ENCODE peak calls at places on chromosomes 16 and 17, in eight cellular contexts. O, E, G, L, U, J, R and I are unnamed samples.

GRCh38 chr16:57541754-57542435 is 548 bp upstream of the ADGRG5 start:
- DNase-seq in O (no peak), E (no peak), G (no peak), L (no peak), U (no peak), J (peak), R (no peak), I (no peak)

GRCh38 chr16:57994778-57995177 is 5.7 kb downstream of the ZNF319 start:
- DNase-seq in O (peak), E (no peak), G (peak), L (peak), U (no peak), J (no peak), R (peak), I (peak)

GRCh38 chr17:32928527-32929287 is 754 bp downstream of the TMEM98 start:
- DNase-seq in O (no peak), E (no peak), G (no peak), L (no peak), U (no peak), J (no peak), R (no peak), I (no peak)

GRCh38 chr16:81511371-81511770 is 66.8 kb downstream of the CMIP start:
- DNase-seq in O (no peak), E (no peak), G (no peak), L (no peak), U (no peak), J (no peak), R (no peak), I (no peak)

GRCh38 chr17:76264425-76264754 is 758 bp upstream of the UBALD2 start:
- DNase-seq in O (no peak), E (no peak), G (no peak), L (no peak), U (no peak), J (no peak), R (no peak), I (no peak)

GRCh38 chr17:82551779-82552457 is 32.4 kb downstream of the FOXK2 start:
- DNase-seq in O (peak), E (peak), G (peak), L (peak), U (peak), J (peak), R (peak), I (peak)

GRCh38 chr17:59328534-59329095 is 2.8 kb upstream of the YPEL2 start:
- DNase-seq in O (no peak), E (no peak), G (no peak), L (no peak), U (no peak), J (no peak), R (no peak), I (no peak)

GRCh38 chr16:66007717-66008116 is 358.8 kb upstream of the CDH5 start:
- DNase-seq in O (no peak), E (no peak), G (no peak), L (no peak), U (no peak), J (no peak), R (no peak), I (no peak)

GRCh38 chr17:1490643-1491405 is 1.7 kb downstream of the MYO1C start:
- DNase-seq in O (peak), E (peak), G (peak), L (peak), U (peak), J (peak), R (no peak), I (peak)

GRCh38 chr16:11550651-11551498 is 35.8 kb downstream of the LITAF start:
- DNase-seq in O (no peak), E (no peak), G (no peak), L (no peak), U (no peak), J (no peak), R (no peak), I (no peak)

GRCh38 chr16:11554054-11554453 is 32.7 kb downstream of the LITAF start:
- DNase-seq in O (peak), E (no peak), G (no peak), L (no peak), U (no peak), J (no peak), R (no peak), I (no peak)

GRCh38 chr16:11553371-11553770 is 33.3 kb downstream of the LITAF start:
- DNase-seq in O (no peak), E (no peak), G (no peak), L (no peak), U (no peak), J (no peak), R (no peak), I (no peak)

GRCh38 chr16:11552445-11552844 is 34.3 kb downstream of the LITAF start:
- DNase-seq in O (no peak), E (no peak), G (no peak), L (no peak), U (no peak), J (no peak), R (no peak), I (no peak)

DNA sequence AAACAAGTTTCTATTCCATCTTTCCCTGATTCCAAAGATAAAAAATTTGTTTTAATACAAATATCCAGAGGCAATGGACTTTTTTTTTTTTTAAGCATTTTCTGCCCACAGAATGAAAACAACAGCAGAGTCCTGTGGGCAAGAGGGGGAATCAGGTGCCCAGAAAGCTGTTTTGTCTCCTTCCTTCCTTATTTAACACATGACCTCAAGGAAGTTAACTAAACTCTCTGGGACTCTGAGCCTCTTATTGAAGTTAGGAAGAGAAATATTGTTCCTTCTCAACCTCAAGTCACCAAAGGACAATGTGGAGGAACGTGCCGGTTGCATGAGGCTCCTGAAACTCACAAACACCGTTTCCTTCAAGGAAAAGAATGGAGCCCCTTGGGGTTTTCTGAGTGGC is 34.9 kb downstream of the LITAF start:
- DNase-seq in O (no peak), E (no peak), G (no peak), L (no peak), U (no peak), J (no peak), R (no peak), I (no peak)
- H3K4me3 ChIP-seq in O (no peak), E (no peak), G (no peak), L (no peak), U (no peak), J (no peak), R (no peak), I (no peak)

DNA sequence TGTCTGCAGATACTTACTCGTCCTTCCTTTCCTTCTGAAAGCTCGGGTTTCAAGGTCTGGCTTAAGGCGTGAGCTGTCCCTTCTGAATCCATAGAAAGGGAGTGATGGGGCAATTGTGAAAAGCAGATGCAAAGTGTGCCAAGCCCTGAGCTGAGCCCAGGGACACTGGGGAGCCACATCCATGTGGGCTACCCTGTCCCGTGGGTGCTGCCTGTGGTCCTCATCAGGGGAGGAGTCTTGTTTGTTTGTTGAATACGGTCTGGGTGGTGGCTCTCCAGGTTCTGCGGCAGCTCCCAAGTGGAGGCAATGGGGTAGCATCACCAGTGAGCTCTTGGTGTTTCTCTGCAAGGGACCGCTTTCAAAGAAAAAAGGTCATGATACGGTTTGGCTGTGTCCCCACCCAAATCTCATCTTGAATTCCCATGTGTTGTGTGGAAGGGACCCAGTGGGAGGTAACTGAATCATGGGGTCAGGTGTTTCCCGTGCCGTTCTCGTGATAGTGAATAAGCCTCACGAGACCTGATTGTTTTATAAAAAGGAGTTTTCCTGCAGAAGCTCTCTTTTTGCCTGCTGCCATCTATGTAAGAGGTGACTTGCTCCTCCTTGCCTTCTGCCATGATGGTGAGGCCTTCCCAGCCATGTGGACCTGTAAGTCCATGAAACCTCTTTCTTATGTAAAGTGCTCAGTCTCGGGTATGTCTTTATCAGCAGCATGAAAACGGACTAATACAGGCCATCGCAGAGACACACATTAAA is 1.0 kb upstream of the ALG1 start:
- DNase-seq in O (no peak), E (peak), G (no peak), L (no peak), U (no peak), J (peak), R (no peak), I (no peak)
- TF ChIP-seq POLR2A in O (no peak), E (no peak), G (no peak), L (no peak), U (no peak), J (no peak), R (no peak), I (no peak)

DNA sequence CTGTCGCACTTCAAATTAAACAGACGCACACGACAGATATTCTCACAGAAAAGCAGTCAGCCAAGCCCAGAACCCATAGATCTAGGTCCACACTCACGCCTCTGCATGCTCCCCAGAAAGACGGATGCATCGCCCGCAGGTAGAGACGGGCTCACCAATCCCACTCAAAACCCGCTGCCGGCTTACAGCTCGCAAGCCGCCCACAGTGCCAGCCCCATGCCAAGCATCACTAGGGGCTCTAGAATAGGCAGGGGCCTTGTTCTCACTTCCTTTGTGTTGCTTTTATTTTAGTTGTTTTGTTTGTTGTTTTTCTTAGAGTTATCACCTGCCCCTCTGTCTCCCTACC is 336 bp upstream of the BMERB1 start:
- DNase-seq in O (no peak), E (no peak), G (no peak), L (no peak), U (no peak), J (no peak), R (no peak), I (no peak)
- H3K4me3 ChIP-seq in O (no peak), E (peak), G (no peak), L (peak), U (no peak), J (peak), R (no peak), I (peak)

DNA sequence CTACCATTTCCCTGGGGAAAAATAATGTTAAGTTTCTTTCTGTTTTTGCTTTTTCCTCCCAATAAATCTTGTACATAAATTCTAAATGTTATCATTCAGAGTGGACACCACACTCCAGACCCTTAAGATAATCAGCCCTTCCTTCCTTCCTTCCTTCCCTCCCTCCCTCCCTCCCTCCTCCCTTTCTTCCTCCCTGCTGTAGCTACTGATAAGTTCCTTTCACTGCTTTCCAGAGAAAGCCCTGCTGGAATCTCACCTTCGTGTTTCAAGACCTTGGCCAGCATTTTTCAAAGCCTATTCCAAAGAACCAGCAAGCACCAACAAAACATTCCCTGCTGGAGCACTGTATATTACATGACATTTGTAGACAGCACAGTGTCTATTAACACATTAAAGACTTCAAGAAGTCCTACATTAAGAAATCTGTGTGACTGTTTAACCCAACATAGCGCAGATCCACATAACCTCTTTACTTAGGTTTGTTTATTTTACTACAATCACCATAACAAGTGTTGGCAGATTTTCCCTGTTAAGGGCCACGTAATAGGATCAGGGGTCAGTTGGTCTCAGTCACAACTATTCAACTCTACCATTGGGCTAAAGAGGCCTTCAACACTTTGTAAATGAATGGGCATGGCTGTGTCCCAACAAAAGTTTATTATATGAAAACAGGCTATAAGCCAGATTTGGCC is 51.5 kb upstream of the ADORA2B start:
- DNase-seq in O (no peak), E (no peak), G (no peak), L (no peak), U (no peak), J (no peak), R (no peak), I (no peak)
- TF ChIP-seq POLR2A in O (no peak), E (no peak), G (no peak), L (no peak), U (no peak), J (no peak), R (no peak), I (no peak)

GRCh38 chr16:88700322-88700635 is 5.9 kb downstream of the RNF166 start:
- DNase-seq in O (no peak), E (no peak), G (no peak), L (no peak), U (no peak), J (no peak), R (no peak), I (no peak)

GRCh38 chr16:88703486-88704309 is 2.5 kb downstream of the RNF166 start:
- DNase-seq in O (no peak), E (no peak), G (peak), L (peak), U (no peak), J (no peak), R (no peak), I (no peak)

GRCh38 chr16:88700636-88701482 is 5.3 kb downstream of the RNF166 start:
- DNase-seq in O (peak), E (peak), G (peak), L (peak), U (peak), J (peak), R (peak), I (peak)

GRCh38 chr16:88702364-88703210 is 3.6 kb downstream of the RNF166 start:
- DNase-seq in O (no peak), E (no peak), G (no peak), L (no peak), U (no peak), J (no peak), R (no peak), I (no peak)

GRCh38 chr16:88701541-88702363 is 4.5 kb downstream of the RNF166 start:
- DNase-seq in O (no peak), E (no peak), G (no peak), L (no peak), U (no peak), J (no peak), R (no peak), I (peak)
- H3K4me3 ChIP-seq in O (no peak), E (no peak), G (no peak), L (peak), U (no peak), J (peak), R (no peak), I (peak)

DNA sequence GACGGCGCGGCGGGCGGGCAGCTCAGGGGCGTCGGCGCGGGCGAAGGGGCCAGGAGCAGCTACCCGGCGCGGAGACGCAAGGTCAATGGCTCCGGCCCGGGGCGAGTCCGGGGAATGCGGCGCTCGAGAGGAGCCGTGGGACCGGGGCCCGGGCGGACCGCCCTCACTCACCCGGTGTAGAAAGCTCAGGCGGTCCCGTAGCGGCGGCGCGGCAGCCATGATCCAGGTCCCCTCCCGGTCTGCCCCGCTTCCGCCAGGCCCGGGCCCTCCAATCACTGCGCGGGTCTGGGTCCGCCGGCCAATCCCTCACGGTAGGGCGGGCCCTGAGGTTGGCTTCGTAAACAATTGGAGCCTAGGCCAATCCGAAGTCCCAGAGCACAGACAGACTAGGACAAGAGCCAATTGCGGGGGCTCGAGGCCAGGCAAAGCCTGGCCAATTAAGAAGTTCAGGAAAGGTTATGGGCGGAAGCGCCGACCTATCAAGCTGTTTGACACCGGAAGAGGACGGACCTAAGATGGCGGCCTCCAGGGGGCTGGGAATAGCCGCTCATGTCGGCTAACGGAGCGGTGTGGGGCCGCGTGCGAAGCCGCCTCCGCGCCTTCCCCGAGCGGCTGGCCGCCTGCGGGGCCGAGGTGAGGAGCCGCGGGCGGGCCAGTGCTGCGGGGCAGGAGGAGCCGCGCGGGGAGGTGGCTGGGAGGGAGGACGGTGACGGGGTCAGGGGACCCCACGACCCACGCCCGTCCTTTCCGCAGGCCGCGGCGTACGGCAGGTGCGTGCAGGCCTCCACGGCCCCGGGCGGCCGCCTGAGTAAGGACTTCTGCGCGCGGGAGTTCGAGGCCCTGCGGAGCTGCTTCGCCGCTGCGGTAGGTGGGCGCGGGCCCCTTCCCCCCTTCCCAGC is at the start of the genes NDUFAF8 and TEPSIN:
- DNase-seq in O (peak), E (peak), G (peak), L (peak), U (peak), J (peak), R (peak), I (peak)
- TF ChIP-seq POLR2A in O (peak), E (peak), G (peak), L (no peak), U (peak), J (peak), R (no peak), I (peak)

GRCh38 chr16:8712589-8713361 is 38.4 kb downstream of the ABAT start:
- DNase-seq in O (peak), E (no peak), G (no peak), L (no peak), U (peak), J (no peak), R (no peak), I (no peak)
- H3K4me3 ChIP-seq in O (no peak), E (no peak), G (no peak), L (no peak), U (no peak), J (no peak), R (no peak), I (no peak)

DNA sequence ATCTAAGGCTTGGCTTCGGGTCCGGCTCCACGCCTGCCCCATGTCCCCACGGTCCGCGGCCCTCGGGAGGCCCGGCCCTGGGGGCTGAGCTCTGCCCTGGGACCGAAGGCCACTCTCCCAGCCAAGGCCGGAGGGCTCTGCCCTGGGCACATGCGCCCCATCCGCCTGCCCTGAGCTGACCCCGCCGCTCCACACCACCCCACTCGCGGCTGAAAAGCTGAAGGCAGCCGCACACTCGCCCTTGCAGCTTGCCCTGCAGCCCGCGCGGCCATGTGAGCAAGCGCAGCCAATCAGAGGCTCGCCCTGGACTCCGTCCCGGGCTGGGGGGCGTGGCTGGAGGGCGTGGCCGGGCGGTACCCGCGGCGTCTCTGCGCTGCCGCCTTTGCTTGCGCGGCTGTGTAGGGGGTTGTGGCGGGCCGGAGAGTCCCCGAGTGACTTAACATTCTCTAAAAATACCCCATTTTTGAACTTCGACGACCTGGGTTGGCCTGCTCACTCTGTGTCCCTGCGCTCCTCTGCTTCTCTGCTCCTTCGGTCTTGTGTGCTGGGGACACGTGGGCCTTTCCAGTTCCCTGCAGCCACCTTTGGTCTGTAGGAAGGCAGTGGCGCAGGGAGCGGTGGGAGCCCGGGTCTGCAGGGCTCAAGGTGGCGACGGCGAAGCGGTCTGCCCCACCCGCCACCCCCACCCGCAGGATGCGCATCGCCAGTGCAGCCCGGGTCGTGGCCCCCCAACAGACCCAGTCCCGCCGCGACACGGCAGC is 8.8 kb upstream of the MAP2K3 start:
- DNase-seq in O (peak), E (peak), G (peak), L (peak), U (peak), J (peak), R (peak), I (peak)
- TF ChIP-seq POLR2A in O (peak), E (peak), G (peak), L (no peak), U (peak), J (no peak), R (no peak), I (peak)

GRCh38 chr16:70526403-70526802 is 2.8 kb downstream of the SF3B3 start:
- DNase-seq in O (no peak), E (no peak), G (no peak), L (no peak), U (no peak), J (no peak), R (no peak), I (no peak)

GRCh38 chr16:70523013-70523620 is at the start of gene COG4:
- DNase-seq in O (peak), E (peak), G (peak), L (peak), U (peak), J (peak), R (peak), I (peak)

GRCh38 chr16:70529051-70529777 is 5.6 kb downstream of the SF3B3 start:
- DNase-seq in O (no peak), E (no peak), G (no peak), L (no peak), U (no peak), J (no peak), R (no peak), I (no peak)

GRCh38 chr16:70523621-70524405 is at the start of gene SF3B3:
- DNase-seq in O (peak), E (peak), G (peak), L (peak), U (peak), J (peak), R (peak), I (peak)

GRCh38 chr16:70527315-70527996 is 3.8 kb downstream of the SF3B3 start:
- DNase-seq in O (no peak), E (no peak), G (no peak), L (no peak), U (no peak), J (no peak), R (no peak), I (no peak)
- H3K4me3 ChIP-seq in O (no peak), E (no peak), G (no peak), L (no peak), U (no peak), J (no peak), R (no peak), I (no peak)